ENCODE peak calls at places on chromosomes 12 and 14, in five cellular contexts. One of them, this sample, is unnamed.

GRCh38 chr12:52052471-52053186 is 1.4 kb downstream of the NR4A1 start:
- DNase-seq in fibroblast of lung: peak; percentile 39
- DNase-seq in brain microvascular endothelial cell: no peak
- DNase-seq in GM13977: no peak
- DNase-seq in endothelial cell: no peak
- DNase-seq in this sample: peak; percentile 18

GRCh38 chr12:28313631-28314030 is 123.4 kb downstream of the CCDC91 start:
- DNase-seq in fibroblast of lung: peak; percentile 44
- DNase-seq in endothelial cell: no peak
- DNase-seq in GM13977: no peak
- DNase-seq in brain microvascular endothelial cell: peak; percentile 19
- DNase-seq in this sample: peak; percentile 39

GRCh38 chr14:89851031-89851430 is 103.5 kb downstream of the EFCAB11 start:
- DNase-seq in GM13977: no peak
- DNase-seq in endothelial cell: no peak
- DNase-seq in fibroblast of lung: peak; percentile 17
- DNase-seq in brain microvascular endothelial cell: no peak
- DNase-seq in this sample: no peak

GRCh38 chr12:3135522-3136461 is 58.6 kb downstream of the TSPAN9 start:
- DNase-seq in brain microvascular endothelial cell: peak; percentile 61
- DNase-seq in endothelial cell: peak; percentile 49
- DNase-seq in GM13977: peak; percentile 88
- DNase-seq in fibroblast of lung: peak; percentile 85
- DNase-seq in this sample: peak; percentile 83

GRCh38 chr12:102896067-102896466 is 21.0 kb downstream of the PAH start:
- DNase-seq in fibroblast of lung: no peak
- DNase-seq in brain microvascular endothelial cell: no peak
- DNase-seq in GM13977: no peak
- DNase-seq in endothelial cell: no peak
- DNase-seq in this sample: no peak

GRCh38 chr14:56569174-56569573 is 10.4 kb upstream of the TMEM260 start:
- DNase-seq in brain microvascular endothelial cell: no peak
- DNase-seq in endothelial cell: no peak
- DNase-seq in GM13977: no peak
- DNase-seq in fibroblast of lung: no peak
- DNase-seq in this sample: no peak

GRCh38 chr14:72880820-72881219 is 13.1 kb downstream of the DPF3 start:
- DNase-seq in GM13977: no peak
- DNase-seq in endothelial cell: no peak
- DNase-seq in brain microvascular endothelial cell: no peak
- DNase-seq in fibroblast of lung: no peak
- DNase-seq in this sample: no peak

GRCh38 chr12:85466906-85467305 is 186.9 kb downstream of the ALX1 start:
- DNase-seq in fibroblast of lung: peak; percentile 31
- DNase-seq in endothelial cell: no peak
- DNase-seq in brain microvascular endothelial cell: peak; percentile 19
- DNase-seq in GM13977: no peak
- DNase-seq in this sample: no peak

GRCh38 chr12:107359382-107359781 is 266.0 kb upstream of the CRY1 start:
- DNase-seq in endothelial cell: no peak
- DNase-seq in brain microvascular endothelial cell: peak; percentile 84
- DNase-seq in fibroblast of lung: no peak
- DNase-seq in GM13977: no peak
- DNase-seq in this sample: peak; percentile 26

GRCh38 chr12:125773033-125773432 is 707.8 kb downstream of the AACS start:
- DNase-seq in fibroblast of lung: no peak
- DNase-seq in GM13977: peak; percentile 50
- DNase-seq in brain microvascular endothelial cell: no peak
- DNase-seq in endothelial cell: no peak
- DNase-seq in this sample: no peak

GRCh38 chr12:108826115-108826806 is 31.1 kb downstream of the SSH1 start:
- DNase-seq in endothelial cell: peak; percentile 39
- DNase-seq in brain microvascular endothelial cell: peak; percentile 96
- DNase-seq in GM13977: no peak
- DNase-seq in fibroblast of lung: peak; percentile 95
- DNase-seq in this sample: peak; percentile 96

GRCh38 chr14:91249841-91250616 is 5.5 kb upstream of the GPR68 start:
- DNase-seq in GM13977: peak; percentile 83
- DNase-seq in fibroblast of lung: no peak
- DNase-seq in endothelial cell: no peak
- DNase-seq in brain microvascular endothelial cell: no peak
- DNase-seq in this sample: no peak

GRCh38 chr12:7806863-7807487 is 17.8 kb downstream of the NANOG start:
- DNase-seq in GM13977: peak; percentile 73
- DNase-seq in fibroblast of lung: peak; percentile 67
- DNase-seq in endothelial cell: peak; percentile 88
- DNase-seq in brain microvascular endothelial cell: peak; percentile 84
- DNase-seq in this sample: peak; percentile 61

GRCh38 chr12:4908694-4909396 is 860 bp upstream of the KCNA1 start:
- DNase-seq in endothelial cell: peak; percentile 52
- DNase-seq in fibroblast of lung: no peak
- DNase-seq in GM13977: peak; percentile 72
- DNase-seq in brain microvascular endothelial cell: no peak
- DNase-seq in this sample: no peak

GRCh38 chr12:3225154-3225795 is 148.1 kb downstream of the TSPAN9 start:
- DNase-seq in GM13977: no peak
- DNase-seq in endothelial cell: no peak
- DNase-seq in fibroblast of lung: peak; percentile 57
- DNase-seq in brain microvascular endothelial cell: peak; percentile 76
- DNase-seq in this sample: peak; percentile 76

GRCh38 chr12:128933039-128933438 is 79.8 kb downstream of the GLT1D1 start:
- DNase-seq in brain microvascular endothelial cell: no peak
- DNase-seq in fibroblast of lung: no peak
- DNase-seq in endothelial cell: no peak
- DNase-seq in GM13977: no peak
- DNase-seq in this sample: no peak

GRCh38 chr12:22935501-22935900 is 310.5 kb downstream of the ETNK1 start:
- DNase-seq in fibroblast of lung: peak; percentile 38
- DNase-seq in GM13977: no peak
- DNase-seq in brain microvascular endothelial cell: peak; percentile 38
- DNase-seq in endothelial cell: no peak
- DNase-seq in this sample: peak; percentile 20

GRCh38 chr12:130555628-130556485 is 160.2 kb downstream of the RIMBP2 start:
- DNase-seq in fibroblast of lung: no peak
- DNase-seq in endothelial cell: no peak
- DNase-seq in brain microvascular endothelial cell: no peak
- DNase-seq in GM13977: no peak
- DNase-seq in this sample: no peak

GRCh38 chr14:58541623-58542022 is 96.1 kb upstream of the DACT1 start:
- DNase-seq in fibroblast of lung: no peak
- DNase-seq in GM13977: no peak
- DNase-seq in brain microvascular endothelial cell: no peak
- DNase-seq in endothelial cell: no peak
- DNase-seq in this sample: no peak

GRCh38 chr12:107318804-107319535 is 225.6 kb upstream of the CRY1 start:
- DNase-seq in endothelial cell: peak; percentile 47
- DNase-seq in fibroblast of lung: peak; percentile 47
- DNase-seq in brain microvascular endothelial cell: peak; percentile 50
- DNase-seq in GM13977: peak; percentile 36
- DNase-seq in this sample: peak; percentile 56

GRCh38 chr14:96189288-96189711 is 15.3 kb upstream of the BDKRB2 start:
- DNase-seq in GM13977: no peak
- DNase-seq in fibroblast of lung: peak; percentile 97
- DNase-seq in brain microvascular endothelial cell: peak; percentile 32
- DNase-seq in endothelial cell: no peak
- DNase-seq in this sample: peak; percentile 59

GRCh38 chr14:100408350-100409015 is 85.3 kb downstream of the SLC25A47 start:
- DNase-seq in GM13977: no peak
- DNase-seq in brain microvascular endothelial cell: peak; percentile 91
- DNase-seq in endothelial cell: no peak
- DNase-seq in fibroblast of lung: peak; percentile 69
- DNase-seq in this sample: peak; percentile 94

GRCh38 chr12:114403044-114403689 is 2.8 kb downstream of the TBX5 start:
- DNase-seq in fibroblast of lung: peak; percentile 79
- DNase-seq in GM13977: peak; percentile 12
- DNase-seq in endothelial cell: peak; percentile 71
- DNase-seq in brain microvascular endothelial cell: no peak
- DNase-seq in this sample: peak; percentile 80

GRCh38 chr12:111404362-111405148 is 1.2 kb upstream of the SH2B3 start:
- DNase-seq in brain microvascular endothelial cell: no peak
- DNase-seq in GM13977: peak; percentile 65
- DNase-seq in endothelial cell: peak; percentile 72
- DNase-seq in fibroblast of lung: peak; percentile 19
- DNase-seq in this sample: peak; percentile 49

GRCh38 chr12:113684053-113684907 is 212.6 kb upstream of the LHX5 start:
- DNase-seq in GM13977: no peak
- DNase-seq in brain microvascular endothelial cell: peak; percentile 28
- DNase-seq in endothelial cell: no peak
- DNase-seq in fibroblast of lung: no peak
- DNase-seq in this sample: no peak

GRCh38 chr14:93185333-93185688 is 194 bp downstream of the LYSET start:
- DNase-seq in brain microvascular endothelial cell: no peak
- DNase-seq in GM13977: peak; percentile 29
- DNase-seq in endothelial cell: no peak
- DNase-seq in fibroblast of lung: no peak
- DNase-seq in this sample: no peak

GRCh38 chr12:54159140-54159539 is 29.6 kb downstream of the SMUG1 start:
- DNase-seq in fibroblast of lung: no peak
- DNase-seq in endothelial cell: peak; percentile 56
- DNase-seq in brain microvascular endothelial cell: no peak
- DNase-seq in GM13977: peak; percentile 70
- DNase-seq in this sample: no peak

GRCh38 chr12:130775953-130776856 is 60.1 kb upstream of the RIMBP2 start:
- DNase-seq in GM13977: no peak
- DNase-seq in endothelial cell: peak; percentile 69
- DNase-seq in fibroblast of lung: peak; percentile 96
- DNase-seq in brain microvascular endothelial cell: peak; percentile 75
- DNase-seq in this sample: peak; percentile 82

GRCh38 chr14:77219591-77219990 is 38.0 kb downstream of the TMEM63C start:
- DNase-seq in endothelial cell: no peak
- DNase-seq in fibroblast of lung: no peak
- DNase-seq in brain microvascular endothelial cell: no peak
- DNase-seq in GM13977: no peak
- DNase-seq in this sample: no peak

GRCh38 chr12:106586535-106586802 is 3.7 kb downstream of the RFX4 start:
- DNase-seq in fibroblast of lung: no peak
- DNase-seq in brain microvascular endothelial cell: no peak
- DNase-seq in GM13977: no peak
- DNase-seq in endothelial cell: no peak
- DNase-seq in this sample: no peak

GRCh38 chr12:105204916-105205315 is 31.1 kb downstream of the APPL2 start:
- DNase-seq in brain microvascular endothelial cell: peak; percentile 48
- DNase-seq in fibroblast of lung: no peak
- DNase-seq in GM13977: no peak
- DNase-seq in endothelial cell: no peak
- DNase-seq in this sample: no peak

GRCh38 chr14:65637780-65638179 is 225.2 kb downstream of the FUT8 start:
- DNase-seq in endothelial cell: no peak
- DNase-seq in brain microvascular endothelial cell: no peak
- DNase-seq in GM13977: peak; percentile 78
- DNase-seq in fibroblast of lung: no peak
- DNase-seq in this sample: no peak

GRCh38 chr12:13941258-13942249 is 39.8 kb downstream of the GRIN2B start:
- DNase-seq in fibroblast of lung: peak; percentile 29
- DNase-seq in GM13977: peak; percentile 38
- DNase-seq in endothelial cell: peak; percentile 57
- DNase-seq in brain microvascular endothelial cell: peak; percentile 17
- DNase-seq in this sample: peak; percentile 22
- TF ChIP-seq CTCF in fibroblast of lung: peak; percentile 6
- TF ChIP-seq CTCF in GM13977: peak; percentile 56
- TF ChIP-seq CTCF in endothelial cell: peak; percentile 47
- TF ChIP-seq CTCF in brain microvascular endothelial cell: peak; percentile 15
- TF ChIP-seq CTCF in this sample: peak; percentile 13

GRCh38 chr14:37625597-37626595 is 30.5 kb downstream of the TTC6 start:
- DNase-seq in brain microvascular endothelial cell: peak; percentile 17
- DNase-seq in fibroblast of lung: no peak
- DNase-seq in GM13977: no peak
- DNase-seq in endothelial cell: no peak
- DNase-seq in this sample: no peak

GRCh38 chr14:37623552-37623951 is 28.1 kb downstream of the TTC6 start:
- DNase-seq in brain microvascular endothelial cell: peak; percentile 90
- DNase-seq in fibroblast of lung: peak; percentile 66
- DNase-seq in GM13977: no peak
- DNase-seq in endothelial cell: no peak
- DNase-seq in this sample: no peak

GRCh38 chr14:37623971-37624370 is 28.5 kb downstream of the TTC6 start:
- DNase-seq in endothelial cell: no peak
- DNase-seq in brain microvascular endothelial cell: no peak
- DNase-seq in GM13977: no peak
- DNase-seq in fibroblast of lung: no peak
- DNase-seq in this sample: no peak

GRCh38 chr14:37620856-37621255 is 25.4 kb downstream of the TTC6 start:
- DNase-seq in endothelial cell: no peak
- DNase-seq in fibroblast of lung: no peak
- DNase-seq in GM13977: no peak
- DNase-seq in brain microvascular endothelial cell: no peak
- DNase-seq in this sample: no peak

GRCh38 chr14:37622231-37622923 is 26.9 kb downstream of the TTC6 start:
- DNase-seq in fibroblast of lung: peak; percentile 43
- DNase-seq in brain microvascular endothelial cell: peak; percentile 16
- DNase-seq in GM13977: no peak
- DNase-seq in endothelial cell: peak; percentile 54
- DNase-seq in this sample: peak; percentile 33
- TF ChIP-seq CTCF in fibroblast of lung: no peak
- TF ChIP-seq CTCF in brain microvascular endothelial cell: no peak
- TF ChIP-seq CTCF in GM13977: no peak
- TF ChIP-seq CTCF in endothelial cell: no peak
- TF ChIP-seq CTCF in this sample: no peak

DNA sequence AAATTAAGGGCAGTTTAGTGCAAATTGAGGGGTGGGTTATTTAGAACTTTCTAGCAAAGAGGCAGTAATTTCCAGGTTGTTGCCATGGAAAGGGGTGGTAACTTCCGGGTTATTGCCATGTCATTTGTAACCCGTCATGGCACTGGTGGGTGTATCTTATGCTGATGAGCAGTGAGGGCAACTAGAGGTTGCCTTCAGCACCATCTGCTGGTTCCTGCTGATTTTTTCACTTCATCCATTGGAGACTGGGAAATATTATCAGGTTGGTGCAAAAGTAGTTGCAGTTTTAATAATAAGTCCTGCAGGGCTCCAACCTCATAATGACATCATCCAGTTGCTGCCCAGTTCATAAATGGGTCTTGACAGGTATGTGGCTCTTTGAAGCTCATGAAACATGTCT is 24.4 kb upstream of the SERPINA4 start:
- DNase-seq in endothelial cell: no peak
- DNase-seq in brain microvascular endothelial cell: peak; percentile 35
- DNase-seq in fibroblast of lung: no peak
- DNase-seq in GM13977: no peak
- DNase-seq in this sample: no peak
- TF ChIP-seq CTCF in endothelial cell: no peak
- TF ChIP-seq CTCF in brain microvascular endothelial cell: peak; percentile 48
- TF ChIP-seq CTCF in fibroblast of lung: no peak
- TF ChIP-seq CTCF in GM13977: no peak
- TF ChIP-seq CTCF in this sample: no peak

DNA sequence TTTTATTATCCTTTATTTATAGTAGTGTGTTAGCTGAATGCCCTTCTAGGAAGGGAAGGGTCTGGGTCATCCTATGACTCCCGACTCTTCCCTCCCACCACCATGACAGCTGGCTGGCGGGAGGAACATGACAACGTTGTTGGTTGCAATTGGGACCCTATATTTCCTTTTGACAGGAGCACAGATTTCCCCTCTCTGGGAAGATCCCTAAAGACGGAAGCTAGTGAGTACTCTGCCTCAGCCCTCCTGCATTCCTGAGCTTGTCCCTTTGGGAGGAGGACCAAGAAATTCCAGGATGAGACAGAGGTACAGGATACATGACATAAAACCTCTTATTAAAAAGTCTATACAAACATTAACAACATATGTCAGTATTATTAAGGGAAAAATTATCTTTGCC is 485.5 kb downstream of the NAV3 start:
- DNase-seq in brain microvascular endothelial cell: no peak
- DNase-seq in endothelial cell: no peak
- DNase-seq in GM13977: no peak
- DNase-seq in fibroblast of lung: no peak
- DNase-seq in this sample: no peak
- TF ChIP-seq CTCF in brain microvascular endothelial cell: no peak
- TF ChIP-seq CTCF in endothelial cell: no peak
- TF ChIP-seq CTCF in GM13977: no peak
- TF ChIP-seq CTCF in fibroblast of lung: no peak
- TF ChIP-seq CTCF in this sample: no peak